ENCODE peak calls at places on chromosomes 11 and 22, in four cellular contexts. R, L, Z and C are unnamed samples.
A peak's percentile ranks its signal among the peaks of the same experiment; 100 is the strongest.

GRCh38 chr11:108654994-108655631 is 9.8 kb upstream of the DDX10 start:
- DNase-seq in R (no peak), L (no peak), Z (peak; percentile 44), C (no peak)

GRCh38 chr11:62627718-62628117 is 5.9 kb upstream of the B3GAT3 start:
- DNase-seq in R (no peak), L (no peak), Z (no peak), C (no peak)

GRCh38 chr11:101912823-101913284 is 2.0 kb upstream of the CEP126 start:
- DNase-seq in R (no peak), L (no peak), Z (no peak), C (no peak)

GRCh38 chr11:69288883-69289242 is 5.1 kb upstream of the MYEOV start:
- DNase-seq in R (no peak), L (no peak), Z (no peak), C (no peak)

GRCh38 chr11:60776167-60776566 is 9.0 kb upstream of the MS4A10 start:
- DNase-seq in R (no peak), L (no peak), Z (no peak), C (no peak)

GRCh38 chr22:43743131-43743530 is 69.0 kb downstream of the EFCAB6 start:
- DNase-seq in R (peak; percentile 78), L (no peak), Z (no peak), C (no peak)

GRCh38 chr11:61058583-61059259 is 43.6 kb upstream of the CD5 start:
- DNase-seq in R (no peak), L (no peak), Z (no peak), C (peak; percentile 22)

GRCh38 chr11:19080579-19080993 is 20.1 kb upstream of the MRGPRX2 start:
- DNase-seq in R (no peak), L (no peak), Z (no peak), C (no peak)

GRCh38 chr11:33663121-33663520 is 37.5 kb downstream of the C11orf91 start:
- DNase-seq in R (no peak), L (no peak), Z (no peak), C (no peak)

GRCh38 chr11:1936781-1937615 is 10.1 kb upstream of the MRPL23 start:
- DNase-seq in R (peak; percentile 49), L (no peak), Z (no peak), C (peak; percentile 63)

GRCh38 chr11:124793466-124794278 is 6.5 kb downstream of the MSANTD2 start:
- DNase-seq in R (no peak), L (no peak), Z (no peak), C (no peak)

GRCh38 chr11:70597006-70597555 is 198.8 kb downstream of the CTTN start:
- DNase-seq in R (no peak), L (no peak), Z (no peak), C (no peak)

GRCh38 chr11:70595452-70595851 is 197.1 kb downstream of the CTTN start:
- DNase-seq in R (no peak), L (no peak), Z (no peak), C (no peak)

GRCh38 chr11:70595016-70595415 is 196.7 kb downstream of the CTTN start:
- DNase-seq in R (no peak), L (no peak), Z (no peak), C (no peak)

GRCh38 chr11:70597751-70598377 is 199.5 kb downstream of the CTTN start:
- DNase-seq in R (no peak), L (no peak), Z (no peak), C (no peak)

DNA sequence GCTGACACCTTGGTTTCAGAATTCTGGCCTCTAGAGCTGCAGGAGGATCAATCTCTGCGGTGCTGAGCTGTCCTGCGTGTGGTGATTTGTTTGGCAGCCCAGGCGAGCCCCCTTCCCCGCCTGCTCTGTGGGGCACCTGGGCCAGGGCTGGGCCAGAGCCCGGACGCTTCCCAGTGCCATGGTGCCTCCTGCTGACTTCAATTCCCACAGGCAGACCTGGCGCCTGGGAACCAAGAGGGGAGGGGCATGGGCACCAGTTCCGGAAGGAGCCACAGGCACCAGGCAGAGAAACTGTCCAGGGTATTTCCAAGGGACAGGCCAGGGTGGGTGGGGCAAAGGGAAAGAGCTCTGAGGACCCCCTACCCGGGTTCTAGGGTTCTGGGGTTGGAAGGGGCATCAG is 197.8 kb downstream of the CTTN start:
- DNase-seq in R (no peak), L (no peak), Z (no peak), C (no peak)
- H3K9me3 ChIP-seq in R (no peaks in the 10 kb centered on the region), L (no peaks in the 10 kb centered on the region), Z (no peaks in the 10 kb centered on the region), C (no peaks in the 10 kb centered on the region)

GRCh38 chr11:59221438-59221837 is 8.7 kb upstream of the MPEG1 start:
- DNase-seq in R (no peak), L (no peak), Z (no peak), C (no peak)

GRCh38 chr11:59223611-59224010 is 10.9 kb upstream of the MPEG1 start:
- DNase-seq in R (no peak), L (no peak), Z (no peak), C (no peak)

GRCh38 chr11:59224419-59224928 is 11.7 kb upstream of the MPEG1 start:
- DNase-seq in R (no peak), L (no peak), Z (no peak), C (peak; percentile 73)

GRCh38 chr11:59223177-59223576 is 10.4 kb upstream of the MPEG1 start:
- DNase-seq in R (no peak), L (no peak), Z (no peak), C (no peak)

GRCh38 chr11:59222464-59223065 is 9.8 kb upstream of the MPEG1 start:
- DNase-seq in R (no peak), L (no peak), Z (no peak), C (no peak)
- H3K27ac ChIP-seq in R (no peak overlapping the region), L (peak overlapping the region; percentile 70), Z (peak overlapping the region; percentile 63), C (peak overlapping the region; percentile 63)

DNA sequence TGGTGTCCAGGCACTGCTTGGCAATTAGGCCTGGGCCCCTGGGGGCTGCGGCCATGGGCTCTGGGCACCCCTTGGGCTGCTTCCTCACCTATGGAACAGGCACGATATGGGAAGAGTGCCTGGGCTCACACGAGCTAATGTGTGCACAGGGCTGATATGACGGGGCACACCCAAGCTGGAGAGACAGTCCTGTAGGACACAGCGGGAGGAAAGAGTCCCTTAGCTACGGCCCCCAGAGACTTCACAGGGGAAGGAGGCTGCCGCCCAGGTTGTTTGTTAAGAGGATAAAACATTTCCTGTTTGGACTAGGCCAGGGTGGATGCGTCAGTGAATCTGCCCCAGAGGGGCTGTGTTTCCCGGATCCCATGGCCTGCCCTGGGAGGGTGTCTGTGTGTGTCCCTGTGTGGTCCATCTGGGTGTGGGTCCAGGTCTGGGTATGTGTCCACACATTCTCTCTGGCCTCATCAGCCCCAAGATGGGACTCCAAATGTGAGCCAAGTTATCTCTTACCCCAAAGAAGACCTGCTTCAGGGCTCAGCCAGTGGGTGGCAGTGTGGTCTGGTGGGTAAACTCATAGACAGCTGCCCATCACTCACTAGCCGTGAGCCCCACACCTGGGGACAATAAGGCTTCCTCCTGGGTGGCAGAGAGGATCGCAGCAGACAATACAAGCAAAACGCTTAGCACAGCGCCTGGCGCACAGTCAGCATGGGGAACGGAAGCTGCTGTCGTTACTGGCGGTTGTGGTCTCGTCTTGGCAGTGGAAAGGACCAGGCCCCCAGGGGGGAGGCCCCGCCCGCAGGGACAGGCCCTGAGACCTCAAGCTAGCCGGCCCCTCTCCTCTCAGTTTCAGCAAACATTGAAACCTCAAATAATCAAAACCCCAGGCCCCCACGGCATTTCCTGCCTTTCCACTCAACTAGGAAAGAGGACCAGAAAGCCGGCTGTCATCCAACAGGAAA is 3.2 kb upstream of the EMID1 start:
- DNase-seq in R (no peak), L (peak; percentile 30), Z (peak; percentile 43), C (no peak)
- TF ChIP-seq POLR2A in R (no peak), L (no peak), Z (no peak), C (no peak)

GRCh38 chr22:38035530-38035885 is 21.7 kb upstream of the PICK1 start:
- DNase-seq in R (no peak), L (no peak), Z (no peak), C (no peak)
- H3K9me3 ChIP-seq in R (no peaks in the 10 kb centered on the region), L (no peaks in the 10 kb centered on the region), Z (no peaks in the 10 kb centered on the region), C (no peaks in the 10 kb centered on the region)

GRCh38 chr11:67118801-67119576 is at the start of gene KDM2A:
- DNase-seq in R (peak; percentile 92), L (peak; percentile 97), Z (peak; percentile 99), C (peak; percentile 100)

GRCh38 chr11:67119577-67120391 is 721 bp downstream of the KDM2A start:
- DNase-seq in R (peak; percentile 54), L (no peak), Z (no peak), C (peak; percentile 63)

GRCh38 chr11:67117667-67118058 is 1.4 kb upstream of the KDM2A start:
- DNase-seq in R (peak; percentile 66), L (no peak), Z (no peak), C (peak; percentile 68)

GRCh38 chr11:67118059-67118766 is 850 bp upstream of the KDM2A start:
- DNase-seq in R (peak; percentile 84), L (no peak), Z (peak; percentile 48), C (peak; percentile 75)

DNA sequence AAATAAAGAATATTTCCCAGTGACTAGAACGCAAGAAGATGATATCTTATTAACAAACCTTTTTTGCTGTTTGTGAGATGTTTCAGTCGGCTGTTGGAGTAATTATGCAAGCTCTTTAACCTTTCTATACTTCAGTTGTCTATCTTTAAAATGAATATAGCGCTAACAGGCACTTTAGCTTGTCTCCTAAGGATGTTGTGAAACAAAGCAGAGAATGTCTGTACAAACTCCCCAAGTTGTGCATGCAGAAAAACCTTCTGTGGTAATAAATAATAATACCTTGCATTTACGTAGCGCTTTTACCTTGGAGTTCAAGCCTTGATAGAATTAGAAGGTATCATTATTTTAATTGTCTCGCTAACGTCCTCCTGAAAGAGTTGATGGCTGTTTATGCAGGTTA is 1.9 kb upstream of the KDM2A start:
- DNase-seq in R (no peak), L (no peak), Z (no peak), C (no peak)
- H3K27ac ChIP-seq in R (no peak overlapping the region), L (peak overlapping the region; percentile 89), Z (peak overlapping the region; percentile 97), C (peak overlapping the region; percentile 98)

GRCh38 chr11:121552160-121552559 is 99.4 kb upstream of the SORL1-AS1 start:
- DNase-seq in R (peak; percentile 3), L (no peak), Z (no peak), C (no peak)

GRCh38 chr11:121554552-121554951 is 101.8 kb upstream of the SORL1-AS1 start:
- DNase-seq in R (no peak), L (no peak), Z (no peak), C (no peak)

GRCh38 chr11:121553367-121553766 is 100.6 kb upstream of the SORL1-AS1 start:
- DNase-seq in R (no peak), L (no peak), Z (no peak), C (no peak)

GRCh38 chr11:121555172-121555571 is 102.4 kb upstream of the SORL1-AS1 start:
- DNase-seq in R (no peak), L (no peak), Z (no peak), C (no peak)

GRCh38 chr11:121553806-121554205 is 101.0 kb upstream of the SORL1-AS1 start:
- DNase-seq in R (no peak), L (no peak), Z (peak; percentile 83), C (no peak)
- TF ChIP-seq POLR2A in R (no peak), L (no peak), Z (no peak), C (no peak)